ENCODE peak calls at places on chromosomes 13 and 19, in five cellular contexts. P is IMR-90; R is activated CD8-positive, alpha-beta memory T cell treated with anti-CD3 and anti-CD28 coated beads for 1 hour; E is T-helper 2 cell; Q is effector memory CD8-positive, alpha-beta T cell. T is an unnamed sample.

GRCh38 chr19:8145969-8146368 is 3.4 kb downstream of the FBN3 start:
- DNase-seq in P (no peak), R (no peak), E (no peak), Q (no peak), T (no peak)

GRCh38 chr19:44718441-44719261 is 19.7 kb downstream of the CEACAM16 start:
- DNase-seq in P (peak; percentile 56), R (no peak), E (no peak), Q (no peak), T (no peak)

GRCh38 chr19:17406887-17407196 is 1.4 kb upstream of the BST2 start:
- DNase-seq in P (no peak), R (no peak), E (no peak), Q (no peak), T (no peak)

GRCh38 chr19:38898788-38899446 is 501 bp downstream of the SIRT2 start:
- DNase-seq in P (peak; percentile 19), R (no peak), E (no peak), Q (peak; percentile 75), T (no peak)

GRCh38 chr19:21383980-21384582 is 12.9 kb upstream of the ZNF493 start:
- DNase-seq in P (no peak), R (no peak), E (no peak), Q (no peak), T (no peak)

GRCh38 chr13:106533940-106534843 is 1.3 kb downstream of the EFNB2 start:
- DNase-seq in P (peak; percentile 63), R (no peak), E (no peak), Q (no peak), T (no peak)

GRCh38 chr19:919157-920050 is 2.3 kb downstream of the KISS1R start:
- DNase-seq in P (no peak), R (no peak), E (no peak), Q (no peak), T (no peak)

GRCh38 chr13:109667754-109668360 is 118.5 kb downstream of the IRS2 start:
- DNase-seq in P (no peak), R (no peak), E (no peak), Q (no peak), T (no peak)

GRCh38 chr13:32285633-32285965 is 29.6 kb downstream of the ZAR1L start:
- DNase-seq in P (no peak), R (no peak), E (no peak), Q (no peak), T (no peak)

GRCh38 chr19:46721269-46722003 is 4.5 kb upstream of the PRKD2 start:
- DNase-seq in P (no peak), R (no peak), E (no peak), Q (no peak), T (no peak)

GRCh38 chr13:102147353-102147752 is 254.5 kb downstream of the FGF14 start:
- DNase-seq in P (no peak), R (no peak), E (no peak), Q (no peak), T (no peak)

GRCh38 chr19:32061304-32061703 is 284.1 kb upstream of the ZNF507 start:
- DNase-seq in P (no peak), R (no peak), E (no peak), Q (no peak), T (no peak)

T was measured in esophagus squamous epithelium.